ENCODE peak calls at places on chromosomes 3 and 15, in six cellular contexts. D, J, U, N, T and H are unnamed samples.

GRCh38 chr3:88713233-88713691 is 394.2 kb upstream of the EPHA3 start:
- DNase-seq in T (no peak), J (no peak), D (no peak), U (no peak), N (no peak), H (no peak)

GRCh38 chr15:25182098-25182478 is 227.3 kb downstream of the SNRPN start:
- DNase-seq in U (peak; percentile 14), N (no peak), T (no peak), D (peak; percentile 11), J (no peak), H (no peak)

GRCh38 chr3:78427303-78427702 is 1340.5 kb downstream of the ROBO1 start:
- DNase-seq in D (no peak), U (no peak), T (no peak), N (no peak), J (no peak), H (no peak)

GRCh38 chr15:40293905-40294895 is 11.3 kb upstream of the ANKRD63 start:
- DNase-seq in T (no peak), J (no peak), D (no peak), U (no peak), N (no peak), H (no peak)

GRCh38 chr3:120147072-120147871 is 53.0 kb upstream of the GSK3B start:
- DNase-seq in N (peak; percentile 13), J (no peak), D (no peak), T (peak; percentile 40), U (no peak), H (no peak)

GRCh38 chr15:33565099-33565498 is 254.3 kb downstream of the RYR3 start:
- DNase-seq in U (no peak), J (no peak), N (no peak), T (no peak), D (no peak), H (no peak)

GRCh38 chr15:28184166-28184565 is 85.1 kb upstream of the OCA2 start:
- DNase-seq in N (no peak), D (no peak), U (no peak), T (no peak), J (no peak), H (no peak)

GRCh38 chr3:184741798-184742675 is 30.2 kb upstream of the MAGEF1 start:
- DNase-seq in J (peak; percentile 14), T (no peak), U (no peak), N (no peak), D (no peak), H (no peak)

GRCh38 chr15:76203766-76204557 is 107.3 kb downstream of the ETFA start:
- DNase-seq in N (no peak), T (no peak), U (peak; percentile 15), D (no peak), J (no peak), H (no peak)

GRCh38 chr3:109316162-109316730 is at the start of gene DPPA2:
- DNase-seq in U (no peak), T (no peak), J (no peak), D (no peak), N (no peak), H (no peak)

GRCh38 chr3:71975573-71975972 is 190.6 kb upstream of the PROK2 start:
- DNase-seq in D (no peak), T (no peak), U (no peak), J (no peak), N (no peak), H (no peak)

GRCh38 chr3:189446959-189447560 is 184.1 kb upstream of the TP63 start:
- DNase-seq in D (no peak), N (no peak), T (no peak), J (no peak), U (no peak), H (no peak)

GRCh38 chr15:60766391-60767128 is 287.6 kb upstream of the ICE2 start:
- DNase-seq in U (no peak), N (no peak), T (no peak), J (no peak), D (no peak), H (no peak)

GRCh38 chr3:139421034-139421433 is 31.6 kb upstream of the COPB2 start:
- DNase-seq in D (no peak), T (no peak), J (no peak), U (no peak), N (no peak), H (no peak)

GRCh38 chr15:29124581-29125381 is 144.8 kb downstream of the NSMCE3 start:
- DNase-seq in U (peak; percentile 12), T (no peak), J (no peak), N (no peak), D (no peak), H (no peak)